ENCODE peak calls at places on chromosomes 1 and 21, in nine cellular contexts. I is HEK293T, V is D341Med, X is transverse colon, O is WTC11, B is AG10803, H is hepatocyte, N is iPS DF 6.9, T is NCI-H69. E is an unnamed sample.

GRCh38 chr1:11526071-11526895 is 47.3 kb downstream of the DISP3 start:
- DNase-seq in I (no peak), V (no peak), X (no peak), O (peak), B (no peak), H (no peak), N (no peak), T (no peak), E (no peak)

GRCh38 chr1:8671313-8671917 is 146.0 kb downstream of the RERE start:
- DNase-seq in I (peak), V (peak), X (no peak), O (no peak), B (peak), H (peak), N (no peak), T (peak), E (peak)

GRCh38 chr1:102691592-102692090 is 416.7 kb downstream of the COL11A1 start:
- DNase-seq in I (no peak), V (no peak), X (no peak), O (no peak), B (no peak), H (no peak), N (no peak), T (no peak), E (no peak)

GRCh38 chr1:192491804-192492554 is 83.6 kb upstream of the RGS1 start:
- DNase-seq in I (no peak), V (no peak), X (no peak), O (no peak), B (peak), H (no peak), N (no peak), T (no peak), E (no peak)

GRCh38 chr21:45393021-45393420 is 11.9 kb upstream of the COL18A1 start:
- DNase-seq in I (no peak), V (no peak), X (no peak), O (no peak), B (no peak), H (no peak), N (no peak), T (no peak), E (no peak)

GRCh38 chr1:232423591-232423990 is 206.3 kb downstream of the SIPA1L2 start:
- DNase-seq in I (no peak), V (no peak), X (no peak), O (no peak), B (no peak), H (no peak), N (no peak), T (no peak), E (no peak)

GRCh38 chr1:232011961-232012360 is 385.4 kb downstream of the DISC1 start:
- DNase-seq in I (no peak), V (no peak), X (no peak), O (no peak), B (peak), H (no peak), N (no peak), T (no peak), E (no peak)

GRCh38 chr1:24986372-24986979 is 56.4 kb upstream of the RUNX3 start:
- DNase-seq in I (no peak), V (no peak), X (no peak), O (no peak), B (no peak), H (no peak), N (no peak), T (no peak), E (no peak)

GRCh38 chr21:16709866-16710550 is 802.8 kb upstream of the CXADR start:
- DNase-seq in I (no peak), V (no peak), X (no peak), O (no peak), B (peak), H (no peak), N (no peak), T (no peak), E (no peak)

GRCh38 chr1:160605792-160606520 is 26.7 kb upstream of the CD84 start:
- DNase-seq in I (no peak), V (no peak), X (no peak), O (no peak), B (no peak), H (no peak), N (no peak), T (no peak), E (no peak)

GRCh38 chr1:33578557-33579448 is 106.4 kb downstream of the ZSCAN20 start:
- DNase-seq in I (no peak), V (no peak), X (no peak), O (no peak), B (no peak), H (no peak), N (no peak), T (peak), E (no peak)

GRCh38 chr21:16308269-16308668 is 578.5 kb downstream of the USP25 start:
- DNase-seq in I (no peak), V (no peak), X (no peak), O (no peak), B (peak), H (no peak), N (no peak), T (no peak), E (no peak)

GRCh38 chr1:210621712-210622111 is 293.0 kb downstream of the HHAT start:
- DNase-seq in I (no peak), V (no peak), X (no peak), O (no peak), B (no peak), H (no peak), N (no peak), T (no peak), E (no peak)

GRCh38 chr1:18646776-18647410 is 16.2 kb downstream of the PAX7 start:
- DNase-seq in I (no peak), V (no peak), X (no peak), O (peak), B (no peak), H (no peak), N (no peak), T (no peak), E (no peak)

GRCh38 chr1:154749078-154749760 is 120.9 kb downstream of the KCNN3 start:
- DNase-seq in I (peak), V (peak), X (no peak), O (no peak), B (peak), H (no peak), N (no peak), T (peak), E (peak)